ENCODE peak calls at places on chromosomes 3 and 15, in five cellular contexts. X is HCT116; F is heart left ventricle; J is effector memory CD4-positive, alpha-beta T cell; C is thoracic aorta. W is an unnamed sample.

GRCh38 chr3:190990898-190991297 is 128.4 kb upstream of the GMNC start:
- DNase-seq in X (no peak), C (no peak), J (no peak), F (no peak), W (no peak)

GRCh38 chr3:125105116-125105515 is 49.3 kb upstream of the HEG1 start:
- DNase-seq in F (no peak), J (no peak), X (no peak), C (no peak), W (no peak)

GRCh38 chr3:63912768-63913588 is 795 bp upstream of the SCAANT1 start:
- DNase-seq in F (peak; percentile 47), J (peak; percentile 30), X (peak; percentile 32), C (no peak), W (peak; percentile 66)

GRCh38 chr3:126766653-126767052 is 62.6 kb downstream of the CHCHD6 start:
- DNase-seq in C (no peak), X (no peak), F (no peak), J (no peak), W (no peak)

GRCh38 chr3:52374173-52374572 is 58.1 kb downstream of the DNAH1 start:
- DNase-seq in C (no peak), X (no peak), J (no peak), F (no peak), W (no peak)

GRCh38 chr15:59830873-59831272 is 141.8 kb upstream of the BNIP2 start:
- DNase-seq in X (no peak), F (no peak), C (no peak), J (no peak), W (no peak)

GRCh38 chr3:36817806-36818205 is 53.5 kb upstream of the DCLK3 start:
- DNase-seq in F (no peak), C (no peak), X (no peak), J (no peak), W (no peak)

GRCh38 chr15:89299896-89300295 is 34.7 kb downstream of the POLG start:
- DNase-seq in C (no peak), X (peak; percentile 16), J (no peak), F (no peak), W (peak; percentile 43)

GRCh38 chr3:102179321-102180290 is 255.2 kb upstream of the ZPLD1 start:
- DNase-seq in F (no peak), J (no peak), X (no peak), C (no peak), W (peak; percentile 49)

DNA sequence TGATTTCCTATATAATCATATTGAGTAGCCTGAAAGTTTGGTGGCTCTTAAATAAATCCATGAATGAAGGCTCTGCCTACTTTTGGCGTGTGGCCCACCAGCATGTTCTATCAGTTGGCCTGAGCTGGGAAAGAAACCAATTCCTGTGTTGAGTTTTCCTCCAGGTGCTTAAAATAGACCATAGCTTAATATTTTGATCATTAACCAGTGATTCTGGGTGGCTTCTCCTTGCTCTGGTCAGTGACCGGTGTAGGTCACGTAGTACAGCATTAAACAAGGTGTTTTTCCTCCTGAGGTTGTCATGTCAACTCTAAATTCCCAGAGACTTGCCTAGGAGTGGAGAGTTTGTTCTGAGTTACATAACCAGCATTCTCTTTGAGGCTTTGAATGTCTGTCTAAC is 1.3 kb downstream of the HHLA2 start:
- DNase-seq in X (no peak), J (no peak), C (no peak), F (peak; percentile 32), W (no peak)
- H3K4me3 ChIP-seq in X (no peak overlapping the region), J (no peak overlapping the region), C (no peak overlapping the region), F (no peak overlapping the region), W (no peak overlapping the region)

DNA sequence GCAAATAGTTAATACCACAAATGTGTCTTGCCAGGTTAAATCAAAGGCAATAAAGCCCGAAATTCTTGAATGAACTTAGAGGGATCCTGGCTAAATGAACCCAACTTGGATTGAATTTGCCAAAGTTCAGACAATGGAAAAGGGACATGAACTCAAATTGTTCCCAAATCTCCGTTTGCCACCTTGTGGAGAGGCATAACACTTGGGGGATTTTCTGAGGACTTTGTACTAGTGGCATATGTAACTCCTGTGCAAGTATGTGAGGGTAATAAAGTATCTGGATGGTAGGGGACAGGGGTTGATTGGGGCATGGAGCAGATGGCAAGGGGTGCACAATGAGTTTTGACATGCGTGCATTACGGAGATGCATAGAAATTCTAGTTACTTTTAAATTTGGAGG is 1.3 kb upstream of the TCAIM start:
- DNase-seq in C (no peak), X (no peak), F (no peak), J (no peak), W (peak; percentile 7)
- H3K4me3 ChIP-seq in C (peak overlapping the region; percentile 83), X (peak overlapping the region; percentile 77), F (no peak overlapping the region), J (no peak overlapping the region), W (peak overlapping the region; percentile 72)

DNA sequence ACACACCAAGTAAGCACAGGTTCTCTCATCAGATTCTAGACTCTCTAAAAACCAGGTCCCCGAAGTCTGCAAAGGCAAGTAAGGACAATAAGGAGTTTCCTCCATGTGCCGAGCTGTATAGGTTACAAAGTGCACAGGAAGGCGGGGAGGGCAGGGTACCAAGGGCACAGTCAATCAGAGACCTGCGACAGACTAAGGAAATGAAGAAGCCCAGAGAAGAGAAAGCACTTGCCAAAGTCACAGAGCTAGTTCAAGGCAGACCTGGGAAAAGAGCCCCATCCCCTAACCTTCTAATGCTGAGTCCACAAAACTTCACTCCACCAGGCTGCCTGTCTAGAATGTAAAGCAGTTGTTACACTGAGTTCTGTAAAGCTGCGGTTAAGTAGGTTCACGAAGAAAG is 1.7 kb downstream of the SEC13 start:
- DNase-seq in X (no peak), C (no peak), J (no peak), F (no peak), W (no peak)
- H3K4me3 ChIP-seq in X (peak overlapping the region; percentile 90), C (peak overlapping the region; percentile 81), J (no peak overlapping the region), F (no peak overlapping the region), W (peak overlapping the region; percentile 100)

DNA sequence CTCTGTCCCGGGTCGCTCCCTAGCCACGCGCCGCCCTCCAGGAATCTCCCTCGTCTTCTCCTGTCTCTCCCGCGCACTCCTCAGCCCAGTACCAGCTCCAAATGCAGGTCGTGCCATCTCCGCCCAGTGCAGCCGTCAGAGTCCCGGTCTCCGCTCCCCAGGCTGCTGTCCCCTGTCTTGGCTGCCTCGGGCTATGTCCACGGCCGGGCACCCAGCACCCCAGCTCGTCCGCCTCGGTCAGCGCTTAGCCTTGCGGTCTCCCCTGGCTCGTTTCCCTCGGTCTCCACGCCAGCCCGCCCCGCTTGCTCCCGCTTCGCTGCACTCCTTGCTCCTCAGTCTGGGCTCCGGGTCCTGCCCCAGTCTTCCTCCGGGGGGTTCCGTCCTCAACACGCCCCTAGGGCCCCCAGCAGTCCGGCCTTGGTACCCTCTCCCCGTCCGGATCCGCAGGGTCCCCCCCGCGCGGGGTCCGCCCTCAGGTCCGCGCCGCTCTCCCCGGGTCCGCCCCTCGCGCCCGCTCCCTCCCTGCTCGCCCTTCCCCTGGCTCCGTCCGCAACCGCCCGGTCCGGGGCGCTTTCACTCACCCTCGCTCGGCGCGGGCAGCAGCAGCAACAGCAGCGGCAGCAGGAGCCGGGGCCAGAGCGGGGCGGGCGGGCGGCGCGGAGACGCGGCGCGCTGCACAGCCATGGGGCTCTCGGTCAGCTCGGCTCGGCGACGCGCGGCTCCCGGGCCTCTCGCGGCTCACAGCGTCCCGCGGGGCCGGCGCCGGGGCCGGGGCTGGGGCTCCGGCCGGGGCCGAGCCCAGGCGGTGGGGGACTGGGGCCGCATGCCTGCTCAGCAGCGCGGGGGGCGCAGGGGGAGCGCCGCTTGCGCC is 462 bp downstream of the IGDCC3 start:
- DNase-seq in F (no peak), C (no peak), X (no peak), J (no peak), W (peak; percentile 20)
- H3K4me3 ChIP-seq in F (peak overlapping the region; percentile 35), C (peak overlapping the region; percentile 76), X (peak overlapping the region; percentile 31), J (peak overlapping the region; percentile 57), W (peak overlapping the region; percentile 40)